ENCODE peak calls at places on chromosome 2, in seven cellular contexts. Y is amniotic stem cell; Z is fibroblast of pulmonary artery; X is pulmonary artery endothelial cell; N is HEK293T; H is A549; A is activated T-helper 1 cell treated with anti-CD3 and anti-CD28 coated beads, Interleukin-2, amount 50 U/mL, for 16 hours. P is an unnamed sample.
A peak's percentile ranks its signal among the peaks of the same experiment; 100 is the strongest.

GRCh38 chr2:186309901-186310300 is 176.2 kb upstream of the ZC3H15 start:
- DNase-seq in Y (no peak), Z (peak; percentile 77), X (no peak), N (no peak), H (no peak), A (no peak), P (peak; percentile 64)

GRCh38 chr2:58930541-58930940 is 689.4 kb upstream of the FANCL start:
- DNase-seq in Y (no peak), Z (no peak), X (no peak), N (no peak), H (no peak), A (no peak), P (no peak)

GRCh38 chr2:219158586-219158985 is 2.0 kb downstream of the NHEJ1 start:
- DNase-seq in Y (no peak), Z (no peak), X (no peak), N (no peak), H (no peak), A (no peak), P (no peak)

GRCh38 chr2:188159484-188159883 is 132.2 kb upstream of the GULP1 start:
- DNase-seq in Y (no peak), Z (no peak), X (no peak), N (no peak), H (no peak), A (no peak), P (no peak)

GRCh38 chr2:234024304-234024703 is 26.2 kb upstream of the SPP2 start:
- DNase-seq in Y (no peak), Z (no peak), X (no peak), N (no peak), H (no peak), A (no peak), P (no peak)

GRCh38 chr2:47194410-47194809 is 39.3 kb upstream of the STPG4 start:
- DNase-seq in Y (no peak), Z (no peak), X (no peak), N (no peak), H (no peak), A (no peak), P (no peak)

GRCh38 chr2:234136461-234136860 is 86.0 kb downstream of the SPP2 start:
- DNase-seq in Y (no peak), Z (no peak), X (no peak), N (no peak), H (peak; percentile 53), A (no peak), P (no peak)

GRCh38 chr2:105470979-105471378 is 72.1 kb upstream of the FHL2 start:
- DNase-seq in Y (no peak), Z (no peak), X (no peak), N (no peak), H (no peak), A (no peak), P (no peak)

GRCh38 chr2:45585267-45585861 is 25.7 kb downstream of the SRBD1 start:
- DNase-seq in Y (peak; percentile 12), Z (peak; percentile 77), X (peak; percentile 37), N (peak; percentile 24), H (peak; percentile 77), A (no peak), P (peak; percentile 61)

GRCh38 chr2:146661494-146662096 is 1183.2 kb upstream of the ACVR2A start:
- DNase-seq in Y (peak; percentile 6), Z (peak; percentile 71), X (no peak), N (peak; percentile 16), H (peak; percentile 56), A (no peak), P (peak; percentile 58)

GRCh38 chr2:25073914-25074313 is 32.0 kb downstream of the EFR3B start:
- DNase-seq in Y (no peak), Z (no peak), X (no peak), N (no peak), H (no peak), A (no peak), P (no peak)

GRCh38 chr2:173326806-173327205 is 27.9 kb upstream of the CDCA7 start:
- DNase-seq in Y (no peak), Z (no peak), X (no peak), N (no peak), H (no peak), A (no peak), P (no peak)

GRCh38 chr2:100482741-100483140 is 12.5 kb downstream of the NMS start:
- DNase-seq in Y (no peak), Z (peak; percentile 1), X (no peak), N (peak; percentile 25), H (peak; percentile 38), A (no peak), P (peak; percentile 6)

GRCh38 chr2:57936216-57936615 is 110.4 kb upstream of the VRK2 start:
- DNase-seq in Y (no peak), Z (peak; percentile 8), X (no peak), N (no peak), H (no peak), A (no peak), P (peak; percentile 37)

GRCh38 chr2:127569274-127570065 is 34.0 kb downstream of the MYO7B start:
- DNase-seq in Y (peak; percentile 13), Z (peak; percentile 77), X (peak; percentile 20), N (no peak), H (peak; percentile 11), A (no peak), P (peak; percentile 65)

GRCh38 chr2:70937866-70938579 is 2.3 kb downstream of the ATP6V1B1 start:
- DNase-seq in Y (no peak), Z (no peak), X (no peak), N (no peak), H (no peak), A (no peak), P (no peak)

GRCh38 chr2:21836766-21837543 is 713.2 kb downstream of the TDRD15 start:
- DNase-seq in Y (no peak), Z (peak; percentile 37), X (no peak), N (no peak), H (no peak), A (no peak), P (peak; percentile 88)

GRCh38 chr2:188272121-188272520 is 19.6 kb upstream of the GULP1 start:
- DNase-seq in Y (no peak), Z (no peak), X (no peak), N (no peak), H (no peak), A (no peak), P (peak; percentile 26)

GRCh38 chr2:152411154-152411553 is 76.2 kb downstream of the FMNL2 start:
- DNase-seq in Y (no peak), Z (peak; percentile 36), X (no peak), N (no peak), H (no peak), A (no peak), P (no peak)

P was measured in iris pigment epithelial cell.